ENCODE peak calls at places on chromosomes 6 and 20, in seven cellular contexts. M is ovary, I is testis, R is H1, N is spleen, A is heart left ventricle, F is Peyer's patch. Y is an unnamed sample.
A peak's percentile ranks its signal among the peaks of the same experiment; 100 is the strongest.

GRCh38 chr6:32967151-32968091 is 973 bp upstream of the BRD2 start:
- DNase-seq in M (no peak), I (no peak), R (peak; percentile 44), N (no peak), A (no peak), F (no peak), Y (no peak)

GRCh38 chr6:140415266-140415665 is 1040.8 kb upstream of the CITED2 start:
- DNase-seq in M (no peak), I (no peak), R (no peak), N (no peak), A (no peak), F (no peak), Y (no peak)

GRCh38 chr6:3370361-3371221 is 86.3 kb downstream of the SLC22A23 start:
- DNase-seq in M (no peak), I (no peak), R (no peak), N (no peak), A (no peak), F (no peak), Y (no peak)

GRCh38 chr6:144305985-144306384 is 20.9 kb downstream of the UTRN start:
- DNase-seq in M (no peak), I (no peak), R (no peak), N (no peak), A (no peak), F (no peak), Y (no peak)

GRCh38 chr6:11770546-11771466 is 7.8 kb downstream of the ADTRP start:
- DNase-seq in M (peak; percentile 66), I (peak; percentile 71), R (peak; percentile 48), N (peak; percentile 80), A (peak; percentile 88), F (peak; percentile 28), Y (peak; percentile 80)

GRCh38 chr20:38225240-38225899 is 35.2 kb downstream of the KIAA1755 start:
- DNase-seq in M (no peak), I (no peak), R (no peak), N (peak; percentile 36), A (no peak), F (no peak), Y (no peak)

GRCh38 chr6:97059473-97059872 is 134.9 kb downstream of the KLHL32 start:
- DNase-seq in M (no peak), I (no peak), R (no peak), N (no peak), A (no peak), F (no peak), Y (no peak)

GRCh38 chr6:21769973-21770372 is 176.4 kb downstream of the SOX4 start:
- DNase-seq in M (no peak), I (no peak), R (no peak), N (no peak), A (no peak), F (no peak), Y (no peak)

GRCh38 chr6:36917541-36918193 is 31.9 kb downstream of the C6orf89 start:
- DNase-seq in M (peak; percentile 38), I (peak; percentile 62), R (no peak), N (no peak), A (no peak), F (no peak), Y (no peak)

GRCh38 chr20:15179426-15180190 is 842.2 kb upstream of the FLRT3 start:
- DNase-seq in M (no peak), I (no peak), R (no peak), N (no peak), A (no peak), F (no peak), Y (no peak)

GRCh38 chr6:147287869-147288271 is 83.7 kb downstream of the STXBP5 start:
- DNase-seq in M (no peak), I (no peak), R (no peak), N (no peak), A (no peak), F (no peak), Y (peak; percentile 15)

GRCh38 chr6:137827977-137828815 is 38.9 kb upstream of the TNFAIP3 start:
- DNase-seq in M (no peak), I (no peak), R (no peak), N (no peak), A (no peak), F (no peak), Y (no peak)

GRCh38 chr6:121823437-121823851 is 388.0 kb downstream of the GJA1 start:
- DNase-seq in M (no peak), I (no peak), R (no peak), N (no peak), A (no peak), F (no peak), Y (no peak)

GRCh38 chr6:35017461-35018183 is 123.5 kb downstream of the TCP11 start:
- DNase-seq in M (peak; percentile 69), I (peak; percentile 64), R (no peak), N (no peak), A (peak; percentile 54), F (no peak), Y (no peak)

GRCh38 chr6:116073765-116074450 is 13.2 kb upstream of the FRK start:
- DNase-seq in M (no peak), I (no peak), R (no peak), N (no peak), A (no peak), F (no peak), Y (no peak)

GRCh38 chr20:63574829-63575720 is 1.0 kb upstream of the HELZ2 start:
- DNase-seq in M (no peak), I (no peak), R (no peak), N (peak; percentile 83), A (no peak), F (no peak), Y (peak; percentile 61)

GRCh38 chr20:63573739-63574131 is 304 bp downstream of the HELZ2 start:
- DNase-seq in M (no peak), I (no peak), R (no peak), N (no peak), A (no peak), F (no peak), Y (no peak)

GRCh38 chr20:63576311-63576710 is 2.3 kb upstream of the HELZ2 start:
- DNase-seq in M (no peak), I (no peak), R (no peak), N (no peak), A (no peak), F (no peak), Y (no peak)

GRCh38 chr20:63572788-63573738 is 976 bp downstream of the HELZ2 start:
- DNase-seq in M (no peak), I (no peak), R (no peak), N (peak; percentile 80), A (no peak), F (no peak), Y (no peak)

DNA sequence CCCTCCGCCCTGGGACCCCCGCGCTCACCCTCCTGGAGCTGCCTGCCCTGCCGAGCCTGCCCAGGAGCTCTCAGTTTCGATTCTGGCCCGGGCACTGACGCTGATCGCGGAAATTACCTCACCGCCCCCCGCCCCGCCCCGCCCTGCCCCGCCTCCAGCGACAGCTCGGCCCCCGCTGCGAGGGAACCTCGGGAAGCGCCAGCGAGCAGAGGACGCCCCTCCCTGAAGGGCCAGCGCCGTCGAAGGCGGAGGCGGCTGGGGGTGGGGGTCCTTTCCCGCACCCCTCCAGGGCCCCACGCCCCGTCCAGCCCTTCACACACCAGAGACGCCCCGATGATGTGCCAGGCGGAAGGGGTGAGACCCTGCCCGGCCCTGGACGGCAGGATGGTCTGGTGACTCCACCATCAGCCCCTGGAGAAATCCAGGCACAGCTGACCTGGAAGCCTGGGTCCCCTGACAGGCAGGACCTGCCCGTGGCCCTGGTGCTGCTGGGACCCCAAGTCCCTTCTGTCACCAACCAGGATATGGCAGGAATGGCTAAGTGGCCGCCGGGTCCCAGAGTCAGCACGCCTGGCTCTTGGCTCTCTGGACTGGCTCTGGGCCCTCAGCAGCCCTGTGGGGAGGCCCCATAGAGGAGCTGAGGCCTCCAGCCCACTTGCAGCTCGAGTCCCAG is at the start of gene HELZ2:
- DNase-seq in M (peak; percentile 82), I (peak; percentile 81), R (peak; percentile 78), N (peak; percentile 95), A (peak; percentile 81), F (peak; percentile 80), Y (peak; percentile 84)
- TF ChIP-seq POLR2A in M (no peak), I (no peak), R (no peak), N (no peak), A (no peak), F (no peak), Y (peak; percentile 74)

GRCh38 chr20:47206962-47207641 is 149.4 kb downstream of the ZMYND8 start:
- DNase-seq in M (no peak), I (peak; percentile 61), R (peak; percentile 60), N (peak; percentile 43), A (no peak), F (no peak), Y (no peak)
- TF ChIP-seq POLR2A in M (no peak), I (no peak), R (no peak), N (no peak), A (no peak), F (no peak), Y (no peak)

GRCh38 chr6:149154137-149154900 is 163.2 kb upstream of the TAB2 start:
- DNase-seq in M (no peak), I (no peak), R (no peak), N (no peak), A (no peak), F (no peak), Y (no peak)
- TF ChIP-seq POLR2A in M (no peak), I (no peak), R (no peak), N (no peak), A (no peak), F (no peak), Y (no peak)

GRCh38 chr20:45909817-45910669 is 1.9 kb downstream of the PLTP start:
- DNase-seq in M (peak; percentile 59), I (no peak), R (no peak), N (no peak), A (no peak), F (no peak), Y (no peak)

GRCh38 chr20:45911486-45912343 is at the start of gene PLTP:
- DNase-seq in M (peak; percentile 85), I (peak; percentile 77), R (peak; percentile 86), N (peak; percentile 87), A (peak; percentile 79), F (peak; percentile 54), Y (no peak)

GRCh38 chr20:45909336-45909808 is 2.6 kb downstream of the PLTP start:
- DNase-seq in M (no peak), I (no peak), R (no peak), N (no peak), A (no peak), F (no peak), Y (no peak)

GRCh38 chr20:45912344-45912682 is 358 bp upstream of the PLTP start:
- DNase-seq in M (no peak), I (no peak), R (no peak), N (no peak), A (no peak), F (no peak), Y (no peak)

DNA sequence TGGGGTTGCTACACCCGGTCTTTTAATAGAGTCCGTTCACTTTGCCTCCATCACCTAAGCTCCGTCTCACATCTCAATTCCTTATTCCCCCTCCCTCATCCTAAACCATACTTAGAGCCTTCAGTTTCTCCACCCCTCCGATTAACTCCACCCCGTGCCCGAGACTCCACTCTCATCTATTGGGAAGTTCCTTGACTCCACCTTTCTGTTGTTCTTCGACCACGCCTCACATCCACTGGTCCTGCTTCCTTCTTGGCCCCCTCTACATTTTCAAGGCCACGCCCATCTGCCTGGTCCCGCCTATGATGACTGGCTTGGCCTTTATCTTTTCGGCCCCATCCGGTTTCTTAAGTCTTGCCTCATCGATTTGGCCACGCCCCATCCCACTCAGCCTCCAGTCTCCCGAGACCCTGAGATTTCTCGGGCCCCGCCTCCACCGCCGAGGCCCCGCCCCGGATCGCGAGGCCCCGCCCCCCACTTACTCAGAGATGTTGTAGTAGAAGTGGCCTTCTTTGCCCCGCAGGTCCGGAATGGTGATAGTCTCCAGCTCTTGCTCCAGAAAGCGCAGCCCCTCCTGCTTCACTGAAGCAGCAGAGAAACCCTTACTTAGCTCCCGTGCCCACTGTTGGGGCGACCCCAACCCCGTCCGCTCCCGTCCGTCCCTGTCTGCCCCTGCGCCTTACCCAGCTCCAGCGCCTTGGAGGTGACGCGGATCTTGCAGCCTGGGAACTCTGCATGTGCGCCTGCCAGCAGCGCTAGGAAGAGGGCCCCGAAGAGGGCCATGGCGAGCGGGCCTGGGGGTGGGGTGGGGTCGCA is 1.1 kb downstream of the PLTP start:
- DNase-seq in M (peak; percentile 100), I (peak; percentile 96), R (peak; percentile 100), N (peak; percentile 97), A (peak; percentile 97), F (peak; percentile 98), Y (peak; percentile 86)
- TF ChIP-seq POLR2A in M (peak; percentile 86), I (no peak), R (peak; percentile 68), N (no peak), A (peak; percentile 60), F (no peak), Y (peak; percentile 68)